ENCODE peak calls at places on chromosomes 2 and 18, in five cellular contexts. F, J, N, I and S are unnamed samples.

GRCh38 chr2:20671736-20672080 is 4.8 kb downstream of the GDF7 start:
- DNase-seq in F (no peak), J (no peak), N (no peak), I (no peak), S (no peak)

GRCh38 chr2:196233033-196233807 is 61.8 kb upstream of the STK17B start:
- DNase-seq in F (no peak), J (no peak), N (no peak), I (no peak), S (peak; percentile 73)

GRCh38 chr2:189866296-189866695 is 82.0 kb downstream of the PMS1 start:
- DNase-seq in F (no peak), J (no peak), N (no peak), I (no peak), S (no peak)

GRCh38 chr2:69149631-69150215 is 136.7 kb downstream of the ANTXR1 start:
- DNase-seq in F (peak; percentile 46), J (no peak), N (no peak), I (no peak), S (peak; percentile 69)

GRCh38 chr2:158722266-158723105 is 72.6 kb upstream of the DAPL1 start:
- DNase-seq in F (no peak), J (no peak), N (no peak), I (no peak), S (no peak)

GRCh38 chr2:134155134-134155533 is 98.7 kb upstream of the MGAT5 start:
- DNase-seq in F (no peak), J (no peak), N (no peak), I (no peak), S (no peak)

GRCh38 chr2:68799138-68799537 is 64.5 kb downstream of the ARHGAP25 start:
- DNase-seq in F (no peak), J (no peak), N (no peak), I (no peak), S (no peak)

GRCh38 chr2:162029287-162029901 is 44.6 kb downstream of the DPP4 start:
- DNase-seq in F (peak; percentile 50), J (no peak), N (peak; percentile 25), I (no peak), S (no peak)

GRCh38 chr18:77444385-77444784 is 194.7 kb downstream of the GALR1 start:
- DNase-seq in F (no peak), J (no peak), N (no peak), I (no peak), S (no peak)

GRCh38 chr2:203783496-203784203 is 77.2 kb downstream of the CD28 start:
- DNase-seq in F (no peak), J (no peak), N (no peak), I (no peak), S (no peak)

GRCh38 chr2:3186766-3187165 is 190.9 kb downstream of the EIPR1 start:
- DNase-seq in F (no peak), J (no peak), N (no peak), I (no peak), S (no peak)

GRCh38 chr2:190478572-190478971 is 56.0 kb downstream of the NEMP2 start:
- DNase-seq in F (no peak), J (no peak), N (no peak), I (no peak), S (no peak)

GRCh38 chr2:74179063-74179865 is 585 bp upstream of the MOB1A start:
- DNase-seq in F (no peak), J (no peak), N (no peak), I (no peak), S (no peak)

GRCh38 chr18:73283788-73284187 is 416.0 kb upstream of the NETO1 start:
- DNase-seq in F (no peak), J (no peak), N (no peak), I (no peak), S (no peak)

GRCh38 chr2:215365184-215365658 is 53.4 kb downstream of the ATIC start:
- DNase-seq in F (no peak), J (no peak), N (no peak), I (no peak), S (no peak)

GRCh38 chr18:35159782-35160181 is 81.1 kb upstream of the ZNF397 start:
- DNase-seq in F (no peak), J (no peak), N (no peak), I (no peak), S (no peak)

GRCh38 chr2:85324639-85325465 is 2.9 kb downstream of the TGOLN2 start:
- DNase-seq in F (no peak), J (no peak), N (no peak), I (no peak), S (peak; percentile 22)

GRCh38 chr18:48874701-48875162 is 76.0 kb downstream of the SMAD7 start:
- DNase-seq in F (no peak), J (no peak), N (no peak), I (peak; percentile 72), S (no peak)

GRCh38 chr2:157672129-157672528 is 43.5 kb upstream of the ACVR1C start:
- DNase-seq in F (no peak), J (no peak), N (no peak), I (no peak), S (no peak)

GRCh38 chr2:31219131-31219969 is 2.0 kb upstream of the CAPN14 start:
- DNase-seq in F (no peak), J (no peak), N (no peak), I (no peak), S (no peak)

GRCh38 chr2:26585966-26586365 is 55.2 kb downstream of the CIB4 start:
- DNase-seq in F (no peak), J (no peak), N (no peak), I (no peak), S (peak; percentile 56)

GRCh38 chr2:18455256-18455862 is 105.1 kb downstream of the RDH14 start:
- DNase-seq in F (no peak), J (no peak), N (no peak), I (no peak), S (no peak)

GRCh38 chr2:64179582-64180321 is 35.5 kb upstream of the PELI1 start:
- DNase-seq in F (no peak), J (no peak), N (no peak), I (no peak), S (no peak)

GRCh38 chr2:173690349-173690748 is 274.8 kb downstream of the SP3 start:
- DNase-seq in F (no peak), J (no peak), N (no peak), I (no peak), S (no peak)

GRCh38 chr2:106882658-106883057 is 3.3 kb downstream of the ST6GAL2 start:
- DNase-seq in F (no peak), J (no peak), N (no peak), I (no peak), S (no peak)

GRCh38 chr2:1910562-1911256 is 166.4 kb upstream of the PXDN start:
- DNase-seq in F (no peak), J (no peak), N (no peak), I (no peak), S (no peak)